ENCODE peak calls at places on chromosomes 2 and 18, in five cellular contexts. L, U, T, E and M are unnamed samples.

GRCh38 chr2:47631306-47631705 is 151.6 kb upstream of the MSH6 start:
- DNase-seq in L (no peak), U (no peak), T (no peak), E (no peak), M (no peak)

GRCh38 chr18:50636366-50637057 is 76.6 kb downstream of the MAPK4 start:
- DNase-seq in L (no peak), U (no peak), T (no peak), E (no peak), M (no peak)

GRCh38 chr2:176002684-176003225 is 688 bp upstream of the LNPK start:
- DNase-seq in L (no peak), U (peak; percentile 55), T (no peak), E (no peak), M (peak; percentile 2)

GRCh38 chr2:168456526-168457176 is 579 bp downstream of the CERS6 start:
- DNase-seq in L (no peak), U (peak; percentile 60), T (peak; percentile 21), E (peak; percentile 20), M (peak; percentile 39)

GRCh38 chr2:14126846-14127245 is 505.7 kb upstream of the LRATD1 start:
- DNase-seq in L (no peak), U (no peak), T (no peak), E (no peak), M (no peak)

GRCh38 chr18:67200665-67201064 is 315.9 kb downstream of the DSEL start:
- DNase-seq in L (no peak), U (no peak), T (no peak), E (no peak), M (no peak)

GRCh38 chr2:29272311-29272710 is 157.1 kb downstream of the CLIP4 start:
- DNase-seq in L (no peak), U (no peak), T (no peak), E (no peak), M (no peak)

GRCh38 chr2:58594175-58594574 is 353.1 kb upstream of the FANCL start:
- DNase-seq in L (no peak), U (no peak), T (no peak), E (no peak), M (no peak)

GRCh38 chr2:140440815-140441214 is 1660.6 kb upstream of the NXPH2 start:
- DNase-seq in L (no peak), U (no peak), T (no peak), E (no peak), M (no peak)

GRCh38 chr18:4405965-4406364 is 49.1 kb downstream of the DLGAP1 start:
- DNase-seq in L (no peak), U (no peak), T (no peak), E (no peak), M (no peak)

GRCh38 chr2:39717067-39717466 is 51.4 kb downstream of the TMEM178A start:
- DNase-seq in L (no peak), U (no peak), T (no peak), E (no peak), M (no peak)

GRCh38 chr2:201808070-201808469 is 1.7 kb downstream of the CDK15 start:
- DNase-seq in L (no peak), U (no peak), T (no peak), E (no peak), M (no peak)

GRCh38 chr2:70557171-70557838 is 3.7 kb upstream of the TGFA start:
- DNase-seq in L (no peak), U (no peak), T (no peak), E (no peak), M (no peak)

GRCh38 chr18:49898421-49898820 is 85.1 kb upstream of the ACAA2 start:
- DNase-seq in L (peak; percentile 50), U (peak; percentile 52), T (peak; percentile 43), E (peak; percentile 58), M (peak; percentile 27)

GRCh38 chr2:143071185-143071876 is 57.9 kb upstream of the ARHGAP15 start:
- DNase-seq in L (no peak), U (no peak), T (no peak), E (no peak), M (no peak)

GRCh38 chr2:99867690-99868089 is 274.7 kb downstream of the AFF3 start:
- DNase-seq in L (peak; percentile 26), U (no peak), T (no peak), E (no peak), M (no peak)

GRCh38 chr2:208880171-208880570 is 473.6 kb downstream of the PTH2R start:
- DNase-seq in L (no peak), U (no peak), T (no peak), E (no peak), M (no peak)

GRCh38 chr2:241289053-241289452 is 26.4 kb downstream of the HDLBP start:
- DNase-seq in L (no peak), U (no peak), T (no peak), E (no peak), M (no peak)

GRCh38 chr2:46535360-46535759 is 56.0 kb downstream of the TMEM247 start:
- DNase-seq in L (no peak), U (peak; percentile 76), T (peak; percentile 56), E (no peak), M (no peak)

GRCh38 chr2:105592288-105592687 is 152.4 kb upstream of the NCK2 start:
- DNase-seq in L (no peak), U (no peak), T (no peak), E (no peak), M (no peak)

GRCh38 chr2:63059434-63060078 is 8.9 kb downstream of the OTX1 start:
- DNase-seq in L (no peak), U (no peak), T (no peak), E (no peak), M (no peak)

GRCh38 chr2:214808961-214809750 is at the start of gene BARD1:
- DNase-seq in L (no peak), U (peak; percentile 73), T (peak; percentile 52), E (peak; percentile 46), M (peak; percentile 33)

GRCh38 chr18:79938196-79938595 is 13.3 kb downstream of the SLC66A2 start:
- DNase-seq in L (no peak), U (peak; percentile 37), T (no peak), E (no peak), M (no peak)

GRCh38 chr18:39618265-39619003 is 2052.8 kb upstream of the CELF4 start:
- DNase-seq in L (no peak), U (no peak), T (no peak), E (no peak), M (no peak)

GRCh38 chr2:37585982-37586621 is 85.3 kb downstream of the CDC42EP3 start:
- DNase-seq in L (peak; percentile 79), U (peak; percentile 73), T (peak; percentile 53), E (peak; percentile 63), M (peak; percentile 55)

GRCh38 chr2:137348301-137348700 is 583.0 kb downstream of the THSD7B start:
- DNase-seq in L (no peak), U (no peak), T (no peak), E (no peak), M (no peak)

GRCh38 chr2:129152514-129152913 is 827.0 kb upstream of the RAB6C start:
- DNase-seq in L (no peak), U (no peak), T (no peak), E (no peak), M (no peak)

GRCh38 chr18:57813245-57813644 is 10.1 kb upstream of the ATP8B1 start:
- DNase-seq in L (peak; percentile 92), U (peak; percentile 5), T (no peak), E (no peak), M (no peak)

GRCh38 chr2:129930451-129930850 is 49.0 kb upstream of the RAB6C start:
- DNase-seq in L (no peak), U (no peak), T (no peak), E (no peak), M (no peak)

GRCh38 chr2:95700554-95700953 is 108.8 kb downstream of the TRIM43 start:
- DNase-seq in L (no peak), U (no peak), T (no peak), E (no peak), M (no peak)

GRCh38 chr2:101581675-101582299 is 106.9 kb upstream of the RFX8 start:
- DNase-seq in L (no peak), U (no peak), T (no peak), E (no peak), M (no peak)

GRCh38 chr18:55384551-55385275 is 203.3 kb downstream of the TCF4 start:
- DNase-seq in L (no peak), U (peak; percentile 50), T (no peak), E (no peak), M (no peak)

GRCh38 chr18:59556265-59556664 is 141.0 kb downstream of the CCBE1 start:
- DNase-seq in L (no peak), U (no peak), T (no peak), E (no peak), M (no peak)

GRCh38 chr2:12702661-12703121 is 14.0 kb upstream of the TRIB2 start:
- DNase-seq in L (peak; percentile 71), U (no peak), T (no peak), E (no peak), M (no peak)

GRCh38 chr2:168210898-168211570 is 36.4 kb downstream of the STK39 start:
- DNase-seq in L (peak; percentile 36), U (no peak), T (no peak), E (no peak), M (no peak)

GRCh38 chr2:203870942-203871341 is 3.4 kb downstream of the CTLA4 start:
- DNase-seq in L (no peak), U (no peak), T (no peak), E (no peak), M (no peak)

GRCh38 chr2:212528106-212528856 is 10.3 kb downstream of the ERBB4 start:
- DNase-seq in L (no peak), U (no peak), T (no peak), E (no peak), M (no peak)

GRCh38 chr2:234555616-234556249 is 58.9 kb upstream of the ARL4C start:
- DNase-seq in L (no peak), U (peak; percentile 50), T (peak; percentile 34), E (no peak), M (no peak)

GRCh38 chr18:657311-657997 is at the start of gene TYMS:
- DNase-seq in L (peak; percentile 8), U (peak; percentile 76), T (peak; percentile 32), E (peak; percentile 27), M (peak; percentile 28)